ENCODE peak calls at places on chromosomes 5 and 9, in five cellular contexts. One of them, this sample, is unnamed.

GRCh38 chr5:73363911-73364730 is 84.5 kb downstream of the FOXD1 start:
- DNase-seq in HepG2: no peak
- DNase-seq in OCI-LY7: no peak
- DNase-seq in A549: no peak
- DNase-seq in GM23338: no peak
- DNase-seq in this sample: no peak

GRCh38 chr5:62083661-62084060 is 222.3 kb upstream of the KIF2A start:
- DNase-seq in HepG2: no peak
- DNase-seq in A549: no peak
- DNase-seq in GM23338: no peak
- DNase-seq in OCI-LY7: no peak
- DNase-seq in this sample: no peak

GRCh38 chr5:75656311-75657003 is 45.2 kb downstream of the ANKDD1B start:
- DNase-seq in HepG2: no peak
- DNase-seq in OCI-LY7: no peak
- DNase-seq in GM23338: peak; percentile 13
- DNase-seq in A549: no peak
- DNase-seq in this sample: no peak

GRCh38 chr5:112388739-112389138 is 30.3 kb downstream of the EPB41L4A start:
- DNase-seq in HepG2: no peak
- DNase-seq in GM23338: no peak
- DNase-seq in OCI-LY7: no peak
- DNase-seq in A549: no peak
- DNase-seq in this sample: no peak

GRCh38 chr9:21856301-21857094 is 54.1 kb downstream of the MTAP start:
- DNase-seq in GM23338: no peak
- DNase-seq in HepG2: peak; percentile 33
- DNase-seq in A549: no peak
- DNase-seq in OCI-LY7: no peak
- DNase-seq in this sample: no peak

GRCh38 chr5:141878186-141878770 is at the start of gene PCDH1:
- DNase-seq in GM23338: peak; percentile 77
- DNase-seq in A549: no peak
- DNase-seq in HepG2: no peak
- DNase-seq in OCI-LY7: no peak
- DNase-seq in this sample: peak; percentile 76

GRCh38 chr5:97538916-97539315 is 355.9 kb upstream of the RIOK2 start:
- DNase-seq in OCI-LY7: no peak
- DNase-seq in A549: no peak
- DNase-seq in HepG2: no peak
- DNase-seq in GM23338: no peak
- DNase-seq in this sample: no peak

GRCh38 chr5:119397518-119398380 is 41.9 kb downstream of the TNFAIP8 start:
- DNase-seq in A549: no peak
- DNase-seq in OCI-LY7: no peak
- DNase-seq in HepG2: no peak
- DNase-seq in GM23338: no peak
- DNase-seq in this sample: no peak

GRCh38 chr9:130707225-130707976 is 13.8 kb downstream of the EXOSC2 start:
- DNase-seq in HepG2: peak; percentile 63
- DNase-seq in A549: peak; percentile 33
- DNase-seq in OCI-LY7: peak; percentile 76
- DNase-seq in GM23338: peak; percentile 90
- DNase-seq in this sample: no peak

GRCh38 chr5:143717400-143717799 is 94.6 kb upstream of the HMHB1 start:
- DNase-seq in GM23338: no peak
- DNase-seq in OCI-LY7: no peak
- DNase-seq in A549: no peak
- DNase-seq in HepG2: no peak
- DNase-seq in this sample: no peak

DNA sequence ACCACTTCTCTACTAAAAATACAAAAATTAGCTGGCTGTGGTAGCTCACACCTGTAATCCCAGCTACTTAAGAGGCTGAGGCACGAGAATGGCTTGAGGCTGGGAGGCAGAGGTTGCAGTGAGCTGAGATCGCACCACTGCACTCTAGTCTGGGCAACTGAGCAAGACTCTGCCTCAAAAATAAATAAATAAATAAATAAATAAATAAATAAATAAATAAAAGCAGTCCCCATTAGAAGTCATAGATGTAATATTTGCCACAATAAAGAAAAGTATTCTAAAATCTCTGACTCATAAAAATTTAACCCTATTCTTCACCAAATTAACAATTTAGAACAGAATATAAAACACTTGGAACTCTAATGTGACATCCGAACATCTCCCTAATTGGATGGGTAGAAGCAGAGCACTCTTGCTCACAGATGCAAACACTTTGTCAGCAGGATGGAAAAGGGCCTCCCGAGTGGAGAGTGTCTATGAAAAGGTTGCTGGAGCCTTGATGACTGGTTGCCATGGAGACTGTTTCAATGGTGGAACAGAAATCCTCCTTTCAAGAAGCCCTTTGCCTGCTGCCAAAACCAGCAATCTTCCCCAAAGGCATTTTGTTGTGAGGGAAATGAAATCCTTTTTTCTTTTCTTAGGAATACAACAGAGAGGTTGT is 38.9 kb upstream of the TRAF1 start:
- DNase-seq in HepG2: no peak
- DNase-seq in A549: no peak
- DNase-seq in GM23338: peak; percentile 90
- DNase-seq in OCI-LY7: no peak
- DNase-seq in this sample: no peak
- H3K27ac ChIP-seq in HepG2: no peak overlapping the region
- H3K27ac ChIP-seq in A549: no peak overlapping the region
- H3K27ac ChIP-seq in GM23338: no peak overlapping the region
- H3K27ac ChIP-seq in OCI-LY7: no peak overlapping the region
- H3K27ac ChIP-seq in this sample: peak overlapping the region; percentile 93

GRCh38 chr5:147450596-147450995 is 59.3 kb downstream of the DPYSL3 start:
- DNase-seq in HepG2: no peak
- DNase-seq in GM23338: peak; percentile 54
- DNase-seq in A549: no peak
- DNase-seq in OCI-LY7: no peak
- DNase-seq in this sample: no peak
- H3K4me3 ChIP-seq in HepG2: no peak overlapping the region
- H3K4me3 ChIP-seq in GM23338: peak overlapping the region; percentile 83
- H3K4me3 ChIP-seq in A549: no peak overlapping the region
- H3K4me3 ChIP-seq in OCI-LY7: no peak overlapping the region
- H3K4me3 ChIP-seq in this sample: no peak overlapping the region

GRCh38 chr5:91245871-91246270 is 137.2 kb downstream of the ARRDC3 start:
- DNase-seq in HepG2: no peak
- DNase-seq in A549: no peak
- DNase-seq in OCI-LY7: no peak
- DNase-seq in GM23338: no peak
- DNase-seq in this sample: no peak
- TF ChIP-seq CTCF in HepG2: no peak
- TF ChIP-seq CTCF in A549: no peak
- TF ChIP-seq CTCF in OCI-LY7: peak; percentile 20
- TF ChIP-seq CTCF in GM23338: no peak
- TF ChIP-seq CTCF in this sample: no peak

GRCh38 chr9:16058131-16058549 is 505.3 kb downstream of the CCDC171 start:
- DNase-seq in OCI-LY7: no peak
- DNase-seq in HepG2: no peak
- DNase-seq in A549: no peak
- DNase-seq in GM23338: peak; percentile 31
- DNase-seq in this sample: peak; percentile 21
- H3K27ac ChIP-seq in OCI-LY7: no peak overlapping the region
- H3K27ac ChIP-seq in HepG2: no peak overlapping the region
- H3K27ac ChIP-seq in A549: no peak overlapping the region
- H3K27ac ChIP-seq in GM23338: no peak overlapping the region
- H3K27ac ChIP-seq in this sample: no peak overlapping the region

GRCh38 chr9:123893831-123894460 is 36.0 kb downstream of the DENND1A start:
- DNase-seq in A549: no peak
- DNase-seq in OCI-LY7: no peak
- DNase-seq in GM23338: peak; percentile 71
- DNase-seq in HepG2: no peak
- DNase-seq in this sample: no peak
- H3K4me3 ChIP-seq in A549: no peak overlapping the region
- H3K4me3 ChIP-seq in OCI-LY7: no peak overlapping the region
- H3K4me3 ChIP-seq in GM23338: peak overlapping the region; percentile 24
- H3K4me3 ChIP-seq in HepG2: no peak overlapping the region
- H3K4me3 ChIP-seq in this sample: no peak overlapping the region

GRCh38 chr9:20188616-20189212 is 399.9 kb upstream of the SLC24A2 start:
- DNase-seq in A549: no peak
- DNase-seq in HepG2: no peak
- DNase-seq in GM23338: no peak
- DNase-seq in OCI-LY7: no peak
- DNase-seq in this sample: no peak

GRCh38 chr9:20189871-20190270 is 401.0 kb upstream of the SLC24A2 start:
- DNase-seq in HepG2: no peak
- DNase-seq in A549: no peak
- DNase-seq in OCI-LY7: no peak
- DNase-seq in GM23338: peak; percentile 44
- DNase-seq in this sample: no peak

GRCh38 chr9:20187318-20187717 is 398.5 kb upstream of the SLC24A2 start:
- DNase-seq in A549: no peak
- DNase-seq in OCI-LY7: peak; percentile 29
- DNase-seq in GM23338: no peak
- DNase-seq in HepG2: no peak
- DNase-seq in this sample: no peak

GRCh38 chr9:20186823-20187222 is 398.0 kb upstream of the SLC24A2 start:
- DNase-seq in OCI-LY7: no peak
- DNase-seq in GM23338: no peak
- DNase-seq in HepG2: no peak
- DNase-seq in A549: no peak
- DNase-seq in this sample: no peak

GRCh38 chr9:20191239-20191840 is 402.5 kb upstream of the SLC24A2 start:
- DNase-seq in OCI-LY7: no peak
- DNase-seq in A549: no peak
- DNase-seq in HepG2: no peak
- DNase-seq in GM23338: no peak
- DNase-seq in this sample: no peak
- TF ChIP-seq CTCF in OCI-LY7: peak; percentile 25
- TF ChIP-seq CTCF in A549: no peak
- TF ChIP-seq CTCF in HepG2: no peak
- TF ChIP-seq CTCF in GM23338: peak; percentile 23
- TF ChIP-seq CTCF in this sample: no peak

DNA sequence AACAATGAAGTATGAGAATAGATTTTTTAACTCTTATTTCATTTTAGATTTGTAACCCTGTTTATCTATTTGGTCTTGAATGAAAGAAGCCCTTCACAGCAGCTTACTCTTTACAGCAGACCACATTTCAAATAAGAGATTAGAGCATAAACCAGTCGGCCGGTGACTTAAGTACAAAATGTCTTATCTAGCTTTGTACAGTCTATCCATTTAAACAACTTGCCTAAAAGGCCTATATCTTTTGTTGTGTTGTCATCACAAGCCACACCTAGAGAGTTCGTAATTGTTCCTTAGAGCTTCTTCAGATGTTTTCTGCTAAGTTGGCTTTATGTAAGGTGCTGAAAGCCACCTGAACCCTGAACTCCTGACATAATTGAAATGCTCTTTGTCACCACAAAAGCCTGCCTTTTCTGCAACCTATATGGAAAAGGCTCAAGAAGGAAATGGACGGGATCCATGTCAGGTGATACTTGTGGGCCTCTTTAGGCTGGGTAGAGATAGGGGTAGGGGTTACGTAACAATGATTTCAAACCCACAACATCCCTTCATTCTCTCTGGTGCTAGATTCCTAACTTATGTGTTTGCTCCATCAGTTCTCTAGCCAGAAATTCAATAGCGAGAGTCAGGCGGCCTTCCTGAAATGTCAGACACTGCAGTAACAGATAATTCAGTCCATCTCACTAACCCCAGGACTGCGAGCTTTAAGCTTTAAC is 162.6 kb downstream of the CD180 start:
- DNase-seq in OCI-LY7: no peak
- DNase-seq in HepG2: peak; percentile 40
- DNase-seq in A549: no peak
- DNase-seq in GM23338: no peak
- DNase-seq in this sample: no peak
- H3K27ac ChIP-seq in OCI-LY7: no peak overlapping the region
- H3K27ac ChIP-seq in HepG2: peak overlapping the region; percentile 15
- H3K27ac ChIP-seq in A549: no peak overlapping the region
- H3K27ac ChIP-seq in GM23338: no peak overlapping the region
- H3K27ac ChIP-seq in this sample: no peak overlapping the region

DNA sequence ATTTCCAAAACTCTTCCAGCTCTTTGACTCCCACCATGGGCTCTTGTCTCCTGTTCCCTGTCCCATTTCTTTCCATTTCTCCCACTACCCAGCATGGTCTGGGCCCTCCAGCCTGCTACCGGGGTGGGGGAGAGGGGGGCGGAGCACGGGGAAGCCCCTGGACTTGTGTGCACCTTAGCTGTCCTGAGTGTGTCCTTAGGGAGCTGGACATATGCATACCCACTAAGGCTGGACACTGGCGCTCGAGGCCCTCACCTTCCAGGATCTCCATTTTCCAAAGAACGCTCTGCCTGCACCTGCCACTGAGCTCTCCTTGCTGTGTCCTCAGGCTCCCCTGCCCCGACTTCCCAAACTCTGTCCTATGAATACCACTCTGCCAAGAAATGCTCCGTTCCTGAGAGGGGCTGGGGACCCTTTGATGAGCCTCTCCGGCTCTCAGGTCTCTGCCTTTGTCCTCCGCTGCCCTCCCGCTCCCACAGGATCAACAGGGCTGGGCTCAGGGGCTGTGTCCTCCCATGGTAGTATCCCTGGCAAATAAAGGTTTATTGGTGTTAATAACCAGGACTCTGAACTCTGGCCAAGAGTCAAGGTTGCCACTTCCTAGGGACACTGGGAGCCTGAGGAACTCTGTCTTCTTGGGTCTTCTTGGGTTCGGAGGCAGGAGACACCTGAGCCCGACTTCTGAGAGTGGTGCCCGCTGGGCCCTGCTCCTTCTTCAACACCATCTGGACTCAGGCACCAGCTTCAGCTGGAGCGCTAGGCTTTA is 831 bp upstream of the SHROOM1 start:
- DNase-seq in HepG2: no peak
- DNase-seq in GM23338: no peak
- DNase-seq in A549: no peak
- DNase-seq in OCI-LY7: no peak
- DNase-seq in this sample: no peak
- H3K4me3 ChIP-seq in HepG2: peak overlapping the region; percentile 93
- H3K4me3 ChIP-seq in GM23338: peak overlapping the region; percentile 73
- H3K4me3 ChIP-seq in A549: peak overlapping the region; percentile 59
- H3K4me3 ChIP-seq in OCI-LY7: peak overlapping the region; percentile 63
- H3K4me3 ChIP-seq in this sample: peak overlapping the region; percentile 85

GRCh38 chr5:137822158-137822764 is 45.4 kb upstream of the MYOT start:
- DNase-seq in A549: peak; percentile 69
- DNase-seq in GM23338: peak; percentile 83
- DNase-seq in OCI-LY7: peak; percentile 18
- DNase-seq in HepG2: peak; percentile 53
- DNase-seq in this sample: no peak
- TF ChIP-seq CTCF in A549: peak; percentile 74
- TF ChIP-seq CTCF in GM23338: peak; percentile 72
- TF ChIP-seq CTCF in OCI-LY7: peak; percentile 65
- TF ChIP-seq CTCF in HepG2: peak; percentile 81
- TF ChIP-seq CTCF in this sample: no peak